ENCODE peak calls at places on chromosomes 7 and 10, in ten cellular contexts. Q is activated CD8-positive, alpha-beta T cell treated with anti-CD3 and anti-CD28 coated beads for 36 hours; X is bronchial epithelial cell; P is DMS153; H is sciatic nerve; A is stimulated activated CD8-positive, alpha-beta memory T cell treated with anti-CD3 and anti-CD28 coated beads, Interleukin-7, amount 100 ng/mL, for 1 hour; O is posterior vena cava; Z is substantia nigra; I is T-helper 22 cell; J is MV-4-11. S is an unnamed sample.

GRCh38 chr10:101536800-101537199 is 51.3 kb downstream of the POLL start:
- DNase-seq in Q (no peak), X (peak), P (no peak), H (no peak), A (no peak), O (no peak), Z (no peak), I (no peak), J (peak), S (peak)

GRCh38 chr7:128279124-128279713 is 38.1 kb downstream of the LEP start:
- DNase-seq in Q (no peak), X (no peak), P (no peak), H (no peak), A (no peak), O (no peak), Z (no peak), I (no peak), J (no peak), S (no peak)

GRCh38 chr7:129503725-129504124 is 1.4 kb downstream of the SMKR1 start:
- DNase-seq in Q (no peak), X (no peak), P (no peak), H (no peak), A (no peak), O (no peak), Z (no peak), I (no peak), J (no peak), S (no peak)

GRCh38 chr7:138304071-138304320 is 156.1 kb upstream of the TRIM24 start:
- DNase-seq in Q (no peak), X (peak), P (no peak), H (no peak), A (no peak), O (no peak), Z (no peak), I (no peak), J (no peak), S (no peak)

GRCh38 chr7:64463636-64464375 is 99.1 kb downstream of the ZNF680 start:
- DNase-seq in Q (peak), X (peak), P (no peak), H (peak), A (no peak), O (peak), Z (peak), I (peak), J (no peak), S (peak)

GRCh38 chr10:5284311-5285057 is 80.3 kb upstream of the UCN3 start:
- DNase-seq in Q (peak), X (peak), P (no peak), H (no peak), A (no peak), O (no peak), Z (no peak), I (no peak), J (peak), S (no peak)

GRCh38 chr7:16419126-16419525 is 2.2 kb downstream of the CRPPA start:
- DNase-seq in Q (no peak), X (no peak), P (no peak), H (no peak), A (no peak), O (no peak), Z (no peak), I (no peak), J (no peak), S (no peak)

GRCh38 chr10:86194684-86195083 is 171.9 kb downstream of the GRID1 start:
- DNase-seq in Q (no peak), X (no peak), P (no peak), H (peak), A (no peak), O (peak), Z (no peak), I (no peak), J (no peak), S (no peak)

GRCh38 chr7:44761207-44762161 is 12.8 kb downstream of the ZMIZ2 start:
- DNase-seq in Q (no peak), X (no peak), P (no peak), H (peak), A (no peak), O (no peak), Z (no peak), I (no peak), J (no peak), S (peak)

GRCh38 chr10:27911645-27912044 is 87.2 kb downstream of the ODAD2 start:
- DNase-seq in Q (no peak), X (no peak), P (no peak), H (no peak), A (no peak), O (no peak), Z (no peak), I (no peak), J (no peak), S (no peak)

GRCh38 chr10:10892290-10892875 is 125.3 kb upstream of the CELF2 start:
- DNase-seq in Q (no peak), X (no peak), P (no peak), H (no peak), A (no peak), O (no peak), Z (no peak), I (no peak), J (peak), S (no peak)

GRCh38 chr10:62083413-62083794 is 181.9 kb downstream of the ARID5B start:
- DNase-seq in Q (peak), X (peak), P (peak), H (no peak), A (no peak), O (no peak), Z (no peak), I (no peak), J (no peak), S (no peak)

GRCh38 chr7:46360811-46361210 is 439.7 kb upstream of the IGFBP3 start:
- DNase-seq in Q (no peak), X (no peak), P (no peak), H (no peak), A (no peak), O (no peak), Z (no peak), I (no peak), J (no peak), S (no peak)

GRCh38 chr10:60414877-60415585 is 25.4 kb upstream of the ANK3 start:
- DNase-seq in Q (no peak), X (peak), P (no peak), H (no peak), A (no peak), O (no peak), Z (no peak), I (no peak), J (no peak), S (no peak)

GRCh38 chr7:76509931-76510877 is at the start of gene UPK3B:
- DNase-seq in Q (no peak), X (peak), P (no peak), H (no peak), A (no peak), O (peak), Z (no peak), I (no peak), J (no peak), S (peak)

GRCh38 chr7:28853150-28853549 is 105.0 kb downstream of the TRIL start:
- DNase-seq in Q (no peak), X (no peak), P (no peak), H (no peak), A (no peak), O (no peak), Z (no peak), I (no peak), J (no peak), S (no peak)

GRCh38 chr10:91190876-91191580 is 29.4 kb upstream of the PCGF5 start:
- DNase-seq in Q (peak), X (no peak), P (no peak), H (no peak), A (no peak), O (no peak), Z (no peak), I (no peak), J (no peak), S (no peak)

GRCh38 chr7:98418271-98418635 is 17.4 kb upstream of the BAIAP2L1 start:
- DNase-seq in Q (no peak), X (no peak), P (no peak), H (no peak), A (no peak), O (no peak), Z (no peak), I (no peak), J (no peak), S (no peak)

GRCh38 chr7:125670926-125671572 is 741.4 kb upstream of the POT1 start:
- DNase-seq in Q (no peak), X (peak), P (peak), H (no peak), A (no peak), O (no peak), Z (no peak), I (no peak), J (peak), S (peak)

GRCh38 chr7:158586499-158587191 is 978 bp downstream of the PTPRN2 start:
- DNase-seq in Q (no peak), X (no peak), P (no peak), H (no peak), A (no peak), O (peak), Z (no peak), I (no peak), J (no peak), S (no peak)

GRCh38 chr10:44195120-44196007 is 189.5 kb downstream of the CXCL12 start:
- DNase-seq in Q (no peak), X (peak), P (no peak), H (peak), A (no peak), O (peak), Z (no peak), I (no peak), J (peak), S (no peak)

GRCh38 chr7:150852371-150852905 is at the start of gene AOC1:
- DNase-seq in Q (no peak), X (no peak), P (peak), H (peak), A (no peak), O (no peak), Z (no peak), I (no peak), J (peak), S (no peak)

GRCh38 chr10:106560925-106561640 is 603.4 kb downstream of the SORCS1 start:
- DNase-seq in Q (no peak), X (peak), P (no peak), H (no peak), A (no peak), O (no peak), Z (no peak), I (no peak), J (no peak), S (peak)

GRCh38 chr10:69453759-69454158 is 2.5 kb downstream of the TSPAN15 start:
- DNase-seq in Q (no peak), X (no peak), P (no peak), H (no peak), A (no peak), O (no peak), Z (no peak), I (no peak), J (no peak), S (no peak)

GRCh38 chr10:35564276-35564982 is 40.7 kb upstream of the GJD4 start:
- DNase-seq in Q (no peak), X (no peak), P (no peak), H (no peak), A (no peak), O (no peak), Z (peak), I (no peak), J (peak), S (no peak)

S was measured in SK-N-DZ.